ENCODE peak calls at places on chromosomes 16 and 17, in six cellular contexts. One of them, this sample, is unnamed.

GRCh38 chr17:76408037-76408849 is 23.8 kb downstream of the SPHK1 start:
- DNase-seq in T-helper 2 cell: peak
- DNase-seq in tibial nerve: no peak
- DNase-seq in left ventricle myocardium inferior: no peak
- DNase-seq in CD4-positive, alpha-beta T cell: peak
- DNase-seq in ELR: peak
- DNase-seq in this sample: peak

GRCh38 chr17:20203761-20204263 is 194.7 kb downstream of the SPECC1 start:
- DNase-seq in T-helper 2 cell: no peak
- DNase-seq in tibial nerve: no peak
- DNase-seq in left ventricle myocardium inferior: no peak
- DNase-seq in CD4-positive, alpha-beta T cell: no peak
- DNase-seq in ELR: peak
- DNase-seq in this sample: no peak

GRCh38 chr17:41917957-41918391 is 777 bp downstream of the ACLY start:
- DNase-seq in T-helper 2 cell: peak
- DNase-seq in tibial nerve: peak
- DNase-seq in left ventricle myocardium inferior: peak
- DNase-seq in CD4-positive, alpha-beta T cell: peak
- DNase-seq in ELR: peak
- DNase-seq in this sample: peak

GRCh38 chr17:9036336-9036735 is 15.0 kb downstream of the NTN1 start:
- DNase-seq in T-helper 2 cell: no peak
- DNase-seq in tibial nerve: no peak
- DNase-seq in left ventricle myocardium inferior: no peak
- DNase-seq in CD4-positive, alpha-beta T cell: no peak
- DNase-seq in ELR: no peak
- DNase-seq in this sample: no peak

GRCh38 chr17:17748604-17749003 is 67.3 kb downstream of the RAI1 start:
- DNase-seq in T-helper 2 cell: no peak
- DNase-seq in tibial nerve: no peak
- DNase-seq in left ventricle myocardium inferior: no peak
- DNase-seq in CD4-positive, alpha-beta T cell: no peak
- DNase-seq in ELR: no peak
- DNase-seq in this sample: no peak

GRCh38 chr16:84932691-84933090 is 78.6 kb downstream of the ZDHHC7 start:
- DNase-seq in T-helper 2 cell: no peak
- DNase-seq in tibial nerve: no peak
- DNase-seq in left ventricle myocardium inferior: no peak
- DNase-seq in CD4-positive, alpha-beta T cell: no peak
- DNase-seq in ELR: no peak
- DNase-seq in this sample: no peak

GRCh38 chr16:85330694-85331188 is 218.5 kb upstream of the CIBAR2 start:
- DNase-seq in T-helper 2 cell: peak
- DNase-seq in tibial nerve: no peak
- DNase-seq in left ventricle myocardium inferior: no peak
- DNase-seq in CD4-positive, alpha-beta T cell: no peak
- DNase-seq in ELR: peak
- DNase-seq in this sample: peak

GRCh38 chr16:12709807-12710206 is 93.9 kb downstream of the CPPED1 start:
- DNase-seq in T-helper 2 cell: no peak
- DNase-seq in tibial nerve: no peak
- DNase-seq in left ventricle myocardium inferior: no peak
- DNase-seq in CD4-positive, alpha-beta T cell: no peak
- DNase-seq in ELR: no peak
- DNase-seq in this sample: no peak

GRCh38 chr17:81252336-81253329 is 13.5 kb downstream of the NDUFAF8 start:
- DNase-seq in T-helper 2 cell: no peak
- DNase-seq in tibial nerve: no peak
- DNase-seq in left ventricle myocardium inferior: no peak
- DNase-seq in CD4-positive, alpha-beta T cell: no peak
- DNase-seq in ELR: no peak
- DNase-seq in this sample: no peak

GRCh38 chr16:50548659-50549560 is 714 bp downstream of the NKD1 start:
- DNase-seq in T-helper 2 cell: peak
- DNase-seq in tibial nerve: no peak
- DNase-seq in left ventricle myocardium inferior: no peak
- DNase-seq in CD4-positive, alpha-beta T cell: no peak
- DNase-seq in ELR: peak
- DNase-seq in this sample: no peak

GRCh38 chr17:31068291-31068690 is 26.5 kb upstream of the NF1 start:
- DNase-seq in T-helper 2 cell: peak
- DNase-seq in tibial nerve: no peak
- DNase-seq in left ventricle myocardium inferior: no peak
- DNase-seq in CD4-positive, alpha-beta T cell: no peak
- DNase-seq in ELR: peak
- DNase-seq in this sample: peak

GRCh38 chr16:67977005-67977404 is 3.3 kb downstream of the DPEP3 start:
- DNase-seq in T-helper 2 cell: no peak
- DNase-seq in tibial nerve: no peak
- DNase-seq in left ventricle myocardium inferior: no peak
- DNase-seq in CD4-positive, alpha-beta T cell: no peak
- DNase-seq in ELR: no peak
- DNase-seq in this sample: no peak

GRCh38 chr16:87946596-87947350 is 4.5 kb upstream of the BANP start:
- DNase-seq in T-helper 2 cell: no peak
- DNase-seq in tibial nerve: no peak
- DNase-seq in left ventricle myocardium inferior: no peak
- DNase-seq in CD4-positive, alpha-beta T cell: no peak
- DNase-seq in ELR: no peak
- DNase-seq in this sample: no peak

GRCh38 chr17:7363311-7363710 is 8.4 kb downstream of the TMEM95 start:
- DNase-seq in T-helper 2 cell: no peak
- DNase-seq in tibial nerve: no peak
- DNase-seq in left ventricle myocardium inferior: no peak
- DNase-seq in CD4-positive, alpha-beta T cell: no peak
- DNase-seq in ELR: peak
- DNase-seq in this sample: peak

This sample was measured in HT1080.